ENCODE peak calls at places on chromosomes 11 and 22, in four cellular contexts. K is NCI-H774, X is skeletal muscle cell, F is fibroblast of mammary gland. C is an unnamed sample.

GRCh38 chr22:36658900-36659299 is 44.7 kb downstream of the CACNG2 start:
- DNase-seq in K (no peak), X (no peak), F (no peak), C (no peak)

GRCh38 chr11:89495951-89496350 is 4.8 kb upstream of the NOX4 start:
- DNase-seq in K (no peak), X (peak; percentile 85), F (peak; percentile 82), C (no peak)

GRCh38 chr11:82056450-82056849 is 677.2 kb downstream of the FAM181B start:
- DNase-seq in K (no peak), X (no peak), F (no peak), C (no peak)

GRCh38 chr22:28034760-28035401 is 115.8 kb upstream of the PITPNB start:
- DNase-seq in K (no peak), X (peak; percentile 58), F (peak; percentile 86), C (peak; percentile 96)

GRCh38 chr11:11279956-11280689 is 72.9 kb downstream of the CSNK2A3 start:
- DNase-seq in K (peak; percentile 86), X (no peak), F (no peak), C (peak; percentile 95)

GRCh38 chr11:291281-292210 is 2.6 kb downstream of the PGGHG start:
- DNase-seq in K (no peak), X (no peak), F (no peak), C (no peak)

GRCh38 chr11:117468888-117469287 is 141.2 kb downstream of the CEP164 start:
- DNase-seq in K (no peak), X (no peak), F (no peak), C (no peak)

GRCh38 chr11:4539603-4540219 is 5.3 kb upstream of the OR52M1 start:
- DNase-seq in K (no peak), X (no peak), F (peak; percentile 29), C (peak; percentile 5)

GRCh38 chr11:103878646-103879045 is 157.8 kb upstream of the DDI1 start:
- DNase-seq in K (no peak), X (no peak), F (peak; percentile 17), C (no peak)

GRCh38 chr22:47327241-47327640 is 564.8 kb downstream of the TBC1D22A start:
- DNase-seq in K (no peak), X (no peak), F (no peak), C (no peak)

GRCh38 chr11:48093323-48093722 is 113.0 kb downstream of the PTPRJ start:
- DNase-seq in K (no peak), X (no peak), F (peak; percentile 49), C (peak; percentile 41)

GRCh38 chr11:77231800-77232199 is 69.7 kb downstream of the GDPD4 start:
- DNase-seq in K (no peak), X (no peak), F (no peak), C (no peak)

GRCh38 chr11:75879737-75880136 is 64.7 kb downstream of the UVRAG start:
- DNase-seq in K (no peak), X (no peak), F (no peak), C (no peak)

GRCh38 chr22:25779426-25779825 is 37.4 kb downstream of the MYO18B start:
- DNase-seq in K (no peak), X (no peak), F (no peak), C (no peak)

GRCh38 chr11:96978751-96979150 is 588.9 kb downstream of the JRKL start:
- DNase-seq in K (no peak), X (no peak), F (no peak), C (no peak)

GRCh38 chr11:101715281-101715680 is 131.5 kb upstream of the TRPC6 start:
- DNase-seq in K (no peak), X (no peak), F (no peak), C (no peak)

GRCh38 chr11:68579455-68579854 is 104.9 kb upstream of the GAL start:
- DNase-seq in K (peak; percentile 40), X (no peak), F (peak; percentile 34), C (no peak)

GRCh38 chr11:75815345-75815983 is 454 bp downstream of the UVRAG start:
- DNase-seq in K (no peak), X (no peak), F (peak; percentile 25), C (no peak)

GRCh38 chr11:78420255-78420764 is 2.7 kb upstream of the GAB2 start:
- DNase-seq in K (peak; percentile 60), X (peak; percentile 53), F (peak; percentile 88), C (no peak)